ENCODE peak calls at places on chromosomes 6 and 20, in nine cellular contexts. M is lower leg skin, Y is nephron progenitor cell, P is GM13976, K is right atrium auricular region, V is bronchial epithelial cell, C is cardiac fibroblast, I is heart right ventricle, U is BE2C. Q is an unnamed sample.

GRCh38 chr6:158322724-158323560 is 10.7 kb downstream of the TULP4 start:
- DNase-seq in M (no peak), Y (no peak), P (peak; percentile 41), K (no peak), V (peak; percentile 97), C (peak; percentile 61), I (no peak), U (no peak), Q (no peak)

GRCh38 chr20:44731657-44732056 is 14.0 kb upstream of the KCNK15 start:
- DNase-seq in M (no peak), Y (no peak), P (no peak), K (no peak), V (no peak), C (no peak), I (peak; percentile 59), U (no peak), Q (no peak)

GRCh38 chr6:35311390-35312075 is 13.9 kb downstream of the DEF6 start:
- DNase-seq in M (no peak), Y (no peak), P (peak; percentile 57), K (peak; percentile 52), V (no peak), C (no peak), I (no peak), U (no peak), Q (no peak)

GRCh38 chr20:21505161-21505809 is 8.6 kb downstream of the NKX2-2 start:
- DNase-seq in M (no peak), Y (peak; percentile 96), P (peak; percentile 86), K (peak; percentile 63), V (no peak), C (peak; percentile 49), I (peak; percentile 66), U (peak; percentile 77), Q (peak; percentile 90)

GRCh38 chr6:160426146-160426545 is 78.0 kb downstream of the SLC22A3 start:
- DNase-seq in M (no peak), Y (no peak), P (no peak), K (no peak), V (no peak), C (peak; percentile 42), I (no peak), U (no peak), Q (no peak)

GRCh38 chr20:63362426-63363009 is 1.4 kb upstream of the CHRNA4 start:
- DNase-seq in M (no peak), Y (no peak), P (no peak), K (no peak), V (no peak), C (no peak), I (peak; percentile 2), U (no peak), Q (no peak)

GRCh38 chr20:50504231-50504823 is 5.9 kb upstream of the PTPN1 start:
- DNase-seq in M (peak; percentile 68), Y (no peak), P (no peak), K (no peak), V (no peak), C (peak; percentile 62), I (no peak), U (no peak), Q (no peak)

GRCh38 chr6:160142115-160142715 is 20.6 kb downstream of the SLC22A1 start:
- DNase-seq in M (no peak), Y (no peak), P (no peak), K (no peak), V (no peak), C (no peak), I (no peak), U (no peak), Q (no peak)

GRCh38 chr6:111761783-111762312 is 111.4 kb downstream of the FYN start:
- DNase-seq in M (no peak), Y (no peak), P (no peak), K (no peak), V (no peak), C (no peak), I (no peak), U (no peak), Q (no peak)

GRCh38 chr6:72952808-72953630 is 272.3 kb downstream of the KHDC1L start:
- DNase-seq in M (no peak), Y (no peak), P (no peak), K (no peak), V (peak; percentile 93), C (peak; percentile 37), I (no peak), U (no peak), Q (no peak)

GRCh38 chr6:21871831-21872230 is 278.3 kb downstream of the SOX4 start:
- DNase-seq in M (no peak), Y (no peak), P (no peak), K (no peak), V (no peak), C (no peak), I (no peak), U (no peak), Q (no peak)

GRCh38 chr20:1274485-1275313 is 8.6 kb downstream of the SNPH start:
- DNase-seq in M (no peak), Y (no peak), P (no peak), K (no peak), V (no peak), C (no peak), I (no peak), U (peak; percentile 59), Q (no peak)

GRCh38 chr6:24821860-24822444 is 23.2 kb upstream of the ARMH2 start:
- DNase-seq in M (no peak), Y (no peak), P (no peak), K (no peak), V (no peak), C (no peak), I (no peak), U (no peak), Q (no peak)

GRCh38 chr20:37179671-37180524 is 550 bp upstream of the MROH8 start:
- DNase-seq in M (no peak), Y (no peak), P (no peak), K (no peak), V (peak; percentile 88), C (peak; percentile 23), I (no peak), U (no peak), Q (no peak)

GRCh38 chr6:97524846-97525245 is 241.8 kb upstream of the MMS22L start:
- DNase-seq in M (no peak), Y (peak; percentile 4), P (no peak), K (no peak), V (peak; percentile 64), C (no peak), I (no peak), U (peak; percentile 12), Q (peak; percentile 49)

DNA sequence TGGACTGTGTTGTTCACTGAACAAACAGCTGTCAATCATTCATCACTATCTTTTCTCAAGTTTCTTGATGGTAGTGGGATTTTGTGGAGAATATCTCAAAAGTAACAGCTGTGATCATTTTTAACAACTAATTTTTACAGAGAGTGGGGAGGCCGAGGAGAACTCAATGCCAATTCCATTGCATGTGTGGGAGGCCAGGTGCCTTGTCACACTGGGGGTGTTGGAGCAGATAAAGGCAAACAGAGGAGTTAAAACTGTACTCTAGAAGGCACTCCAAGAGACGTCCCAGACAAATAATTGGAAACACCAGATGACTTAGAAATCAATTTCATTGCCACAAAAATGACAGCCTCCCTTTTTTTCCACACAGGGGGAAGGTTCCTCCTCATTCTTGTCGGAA is 267.2 kb upstream of the PLCB4 start:
- DNase-seq in M (no peak), Y (no peak), P (no peak), K (no peak), V (no peak), C (no peak), I (no peak), U (no peak), Q (no peak)
- TF ChIP-seq CTCF in M (no peak), Y (no peak), P (no peak), K (no peak), V (no peak), C (no peak), I (no peak), U (no peak), Q (no peak)

GRCh38 chr6:27604986-27605385 is 132.1 kb upstream of the ZNF184 start:
- DNase-seq in M (no peak), Y (no peak), P (peak; percentile 71), K (no peak), V (no peak), C (no peak), I (no peak), U (no peak), Q (no peak)

GRCh38 chr6:27611451-27611850 is 138.5 kb upstream of the ZNF184 start:
- DNase-seq in M (no peak), Y (no peak), P (no peak), K (no peak), V (no peak), C (no peak), I (no peak), U (no peak), Q (no peak)

GRCh38 chr6:27605401-27606342 is 132.8 kb upstream of the ZNF184 start:
- DNase-seq in M (no peak), Y (peak; percentile 79), P (peak; percentile 68), K (no peak), V (peak; percentile 71), C (peak; percentile 72), I (no peak), U (peak; percentile 73), Q (peak; percentile 66)

DNA sequence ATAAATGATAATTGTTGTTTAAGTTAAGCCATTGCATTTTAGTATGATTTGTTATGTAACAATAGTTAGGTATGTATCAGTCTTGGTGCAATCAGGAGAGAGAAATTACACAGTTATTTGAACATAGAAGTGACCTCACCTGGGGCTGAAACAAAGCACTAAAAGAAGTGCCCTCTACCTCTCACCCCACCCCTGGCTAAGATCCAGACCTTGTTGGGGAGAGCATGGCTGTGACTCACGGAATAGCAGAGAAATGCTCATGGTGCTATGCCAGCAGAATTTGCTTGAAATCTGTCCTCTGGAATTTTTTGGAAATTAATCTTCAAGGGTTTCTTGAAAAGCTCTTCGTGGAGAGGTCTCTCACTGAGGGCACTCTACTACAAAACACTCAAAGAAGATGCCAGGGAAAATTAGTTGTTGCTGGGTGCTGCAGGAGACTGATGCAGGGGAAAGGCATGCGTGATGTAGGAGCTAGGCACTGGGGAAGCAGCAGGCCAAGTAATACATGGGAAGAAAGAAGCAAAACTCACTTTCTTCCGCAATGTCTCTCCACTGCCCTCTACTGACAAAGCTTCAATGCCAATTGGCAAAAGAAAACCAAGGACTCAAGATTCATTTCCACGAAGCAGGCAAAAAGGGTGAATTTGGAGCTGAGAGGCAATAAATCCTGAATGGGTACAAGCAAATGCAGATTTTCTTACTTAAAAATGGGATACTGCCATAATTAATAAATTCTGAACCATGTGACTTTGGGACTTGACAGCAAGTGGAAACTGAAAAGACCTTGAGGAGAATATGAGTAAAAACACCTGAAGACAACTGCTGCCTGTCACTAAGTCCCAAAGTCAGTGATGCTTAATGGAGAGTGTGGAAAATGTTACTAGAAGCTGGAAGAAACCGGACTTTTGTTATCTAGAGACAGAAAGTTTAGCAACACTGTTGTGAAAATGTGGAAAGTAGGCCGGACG is 136.3 kb upstream of the ZNF184 start:
- DNase-seq in M (no peak), Y (peak; percentile 33), P (peak; percentile 55), K (no peak), V (peak; percentile 82), C (peak; percentile 81), I (no peak), U (peak; percentile 43), Q (peak; percentile 58)
- TF ChIP-seq CTCF in M (no peak), Y (peak; percentile 77), P (peak; percentile 71), K (no peak), V (peak; percentile 88), C (peak; percentile 87), I (peak; percentile 56), U (peak; percentile 91), Q (no peak)

GRCh38 chr6:68958327-68958726 is 323.2 kb downstream of the ADGRB3 start:
- DNase-seq in M (no peak), Y (no peak), P (no peak), K (no peak), V (peak; percentile 14), C (peak; percentile 11), I (no peak), U (no peak), Q (no peak)
- TF ChIP-seq CTCF in M (no peak), Y (no peak), P (no peak), K (no peak), V (no peak), C (no peak), I (no peak), U (peak; percentile 51), Q (peak; percentile 16)

GRCh38 chr6:36546958-36547645 is at the start of gene STK38:
- DNase-seq in M (peak; percentile 98), Y (peak; percentile 96), P (peak; percentile 98), K (peak; percentile 92), V (peak; percentile 75), C (peak; percentile 92), I (peak; percentile 96), U (peak; percentile 95), Q (peak; percentile 95)
- TF ChIP-seq CTCF in M (no peak), Y (no peak), P (peak; percentile 53), K (no peak), V (peak; percentile 36), C (no peak), I (peak; percentile 8), U (peak; percentile 2), Q (no peak)

Q was measured in endothelial cell.